ENCODE peak calls at places on chromosomes 2 and 18, in seven cellular contexts. J is Panc1, R is AG10803, I is endothelial cell of umbilical vein, W is WERI-Rb-1, F is GM12864, Z is neuronal stem cell. H is an unnamed sample.

GRCh38 chr2:101788995-101789970 is 91.8 kb downstream of the MAP4K4 start:
- DNase-seq in J (no peak), R (no peak), I (no peak), W (no peak), F (no peak), Z (no peak), H (peak)

GRCh38 chr2:107418713-107419112 is 408.0 kb upstream of the RGPD4 start:
- DNase-seq in J (no peak), R (no peak), I (no peak), W (no peak), F (no peak), Z (no peak), H (no peak)

GRCh38 chr2:122856696-122857095 is 1101.2 kb downstream of the TSN start:
- DNase-seq in J (no peak), R (no peak), I (no peak), W (no peak), F (no peak), Z (no peak), H (no peak)

GRCh38 chr18:37419866-37420265 is 145.7 kb downstream of the CELF4 start:
- DNase-seq in J (no peak), R (no peak), I (no peak), W (no peak), F (no peak), Z (no peak), H (no peak)

GRCh38 chr2:200787351-200788128 is 24.2 kb upstream of the BZW1 start:
- DNase-seq in J (peak), R (peak), I (peak), W (no peak), F (no peak), Z (no peak), H (peak)

GRCh38 chr18:34807106-34807796 is 97.2 kb downstream of the DTNA start:
- DNase-seq in J (no peak), R (no peak), I (no peak), W (no peak), F (no peak), Z (no peak), H (no peak)

GRCh38 chr18:574456-575228 is 5.5 kb upstream of the CETN1 start:
- DNase-seq in J (no peak), R (no peak), I (no peak), W (no peak), F (no peak), Z (no peak), H (no peak)

GRCh38 chr18:31880186-31880898 is 62.6 kb downstream of the TRAPPC8 start:
- DNase-seq in J (no peak), R (no peak), I (no peak), W (no peak), F (no peak), Z (no peak), H (no peak)

GRCh38 chr2:172701250-172701649 is 34.4 kb upstream of the RAPGEF4 start:
- DNase-seq in J (no peak), R (peak), I (peak), W (no peak), F (no peak), Z (no peak), H (peak)

GRCh38 chr18:55607763-55608162 is 19.8 kb upstream of the TCF4 start:
- DNase-seq in J (no peak), R (no peak), I (no peak), W (no peak), F (no peak), Z (no peak), H (no peak)

GRCh38 chr18:58856881-58857280 is 7.8 kb upstream of the ZNF532 start:
- DNase-seq in J (no peak), R (peak), I (no peak), W (no peak), F (no peak), Z (no peak), H (peak)

GRCh38 chr2:184598313-184599053 is at the start of gene ZNF804A:
- DNase-seq in J (no peak), R (peak), I (peak), W (peak), F (no peak), Z (peak), H (peak)

GRCh38 chr18:51100371-51101000 is 70.5 kb downstream of the SMAD4 start:
- DNase-seq in J (no peak), R (no peak), I (no peak), W (no peak), F (no peak), Z (no peak), H (no peak)

GRCh38 chr2:101355561-101356130 is 31.7 kb downstream of the CREG2 start:
- DNase-seq in J (no peak), R (no peak), I (no peak), W (no peak), F (no peak), Z (no peak), H (no peak)

GRCh38 chr2:169923977-169924376 is 96.7 kb downstream of the UBR3 start:
- DNase-seq in J (no peak), R (no peak), I (no peak), W (no peak), F (no peak), Z (no peak), H (no peak)

GRCh38 chr2:96816836-96817702 is 1.0 kb downstream of the CNNM3 start:
- DNase-seq in J (no peak), R (peak), I (peak), W (no peak), F (no peak), Z (no peak), H (peak)

GRCh38 chr2:96817882-96818281 is 1.8 kb downstream of the CNNM3 start:
- DNase-seq in J (no peak), R (no peak), I (no peak), W (no peak), F (no peak), Z (no peak), H (no peak)

GRCh38 chr2:96819876-96820511 is 3.9 kb downstream of the CNNM3 start:
- DNase-seq in J (no peak), R (no peak), I (no peak), W (no peak), F (no peak), Z (no peak), H (no peak)

GRCh38 chr2:96821113-96821512 is 5.0 kb downstream of the CNNM3 start:
- DNase-seq in J (no peak), R (no peak), I (no peak), W (no peak), F (no peak), Z (no peak), H (no peak)

DNA sequence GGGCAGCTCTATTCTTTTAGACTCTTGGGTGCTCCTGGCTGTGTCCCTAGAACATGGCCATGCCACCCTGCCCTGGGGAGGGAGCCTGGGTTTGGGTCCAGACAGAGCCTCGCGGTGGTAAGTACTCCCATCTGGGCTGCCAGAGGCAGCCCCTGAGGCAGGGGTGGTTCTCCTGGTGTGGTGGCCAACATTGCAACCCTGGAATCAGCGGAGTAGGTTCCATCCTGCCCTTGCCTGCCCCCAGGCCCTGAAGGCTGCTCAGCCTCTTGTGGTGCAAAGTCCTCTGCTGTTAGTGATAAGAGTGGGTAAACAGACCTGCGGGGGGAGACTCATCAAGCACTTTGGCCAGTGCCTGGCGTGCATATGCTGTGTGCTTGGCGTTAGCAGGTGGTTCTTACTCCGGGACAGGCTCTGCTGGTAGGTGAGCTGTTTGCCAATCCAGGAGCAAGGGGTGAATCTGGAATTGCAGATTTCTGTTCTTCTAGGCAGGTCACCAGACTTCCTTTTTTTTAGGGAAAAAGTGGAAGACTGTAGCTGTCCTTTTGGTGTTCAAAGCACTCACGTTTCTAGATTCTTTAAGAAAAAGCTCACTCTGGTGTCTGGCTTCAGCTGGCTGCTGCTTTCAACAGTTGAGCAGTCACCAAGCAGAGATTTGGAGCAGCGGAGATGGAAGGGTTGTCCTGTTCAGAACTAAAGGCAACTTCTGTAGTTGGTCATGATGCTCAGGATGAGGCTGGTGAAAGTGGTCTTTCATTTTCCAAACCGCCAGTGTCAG is 3.2 kb downstream of the CNNM3 start:
- DNase-seq in J (no peak), R (no peak), I (no peak), W (no peak), F (no peak), Z (no peak), H (no peak)
- H3K4me3 ChIP-seq in J (no peak), R (no peak), I (no peak), W (no peak), F (no peak), Z (no peak), H (no peak)

GRCh38 chr2:20509766-20510490 is 63.1 kb downstream of the RHOB start:
- DNase-seq in J (no peak), R (peak), I (no peak), W (peak), F (no peak), Z (no peak), H (peak)

GRCh38 chr2:20506281-20506685 is 59.4 kb downstream of the RHOB start:
- DNase-seq in J (no peak), R (peak), I (peak), W (no peak), F (no peak), Z (no peak), H (peak)

GRCh38 chr2:20507711-20508110 is 60.8 kb downstream of the RHOB start:
- DNase-seq in J (no peak), R (no peak), I (no peak), W (no peak), F (no peak), Z (no peak), H (no peak)

GRCh38 chr2:20509301-20509765 is 62.5 kb downstream of the RHOB start:
- DNase-seq in J (no peak), R (no peak), I (no peak), W (peak), F (no peak), Z (no peak), H (no peak)

DNA sequence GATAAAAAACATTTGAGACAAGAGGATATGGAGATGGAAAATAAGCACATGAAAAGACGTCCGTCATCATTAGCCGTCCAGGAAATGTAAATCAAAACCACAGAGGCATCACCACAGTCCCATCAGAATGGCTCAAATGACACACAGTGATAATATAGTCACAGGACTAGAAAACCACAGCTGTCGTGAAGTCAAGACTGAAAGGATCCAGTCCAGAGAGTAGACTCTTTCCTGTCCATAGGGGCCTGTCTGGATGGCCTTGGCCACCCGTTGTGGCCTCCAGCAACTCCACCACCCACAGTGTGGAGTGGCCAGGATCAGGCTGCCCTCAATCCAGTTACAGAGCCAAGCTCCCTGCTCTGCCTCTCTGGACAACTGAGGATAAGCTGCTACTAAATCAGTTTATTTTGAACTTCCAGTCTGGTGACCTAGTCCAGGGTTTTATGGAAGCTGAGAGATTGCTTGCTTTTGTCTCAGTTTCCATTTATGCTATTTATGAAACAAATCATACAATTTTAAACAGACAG is 60.4 kb downstream of the RHOB start:
- DNase-seq in J (no peak), R (no peak), I (no peak), W (peak), F (peak), Z (no peak), H (peak)
- H3K4me3 ChIP-seq in J (no peak), R (no peak), I (no peak), W (no peak), F (no peak), Z (no peak), H (no peak)

GRCh38 chr2:120866483-120867140 is 130.9 kb downstream of the GLI2 start:
- DNase-seq in J (no peak), R (no peak), I (no peak), W (no peak), F (no peak), Z (no peak), H (no peak)
- H3K4me3 ChIP-seq in J (no peak), R (peak), I (no peak), W (no peak), F (no peak), Z (peak), H (peak)

GRCh38 chr2:64327510-64328414 is 126.2 kb upstream of the LGALSL start:
- DNase-seq in J (no peak), R (peak), I (peak), W (peak), F (no peak), Z (no peak), H (peak)
- H3K4me3 ChIP-seq in J (no peak), R (no peak), I (no peak), W (no peak), F (no peak), Z (no peak), H (peak)

GRCh38 chr2:232488097-232488711 is 570 bp upstream of the ECEL1 start:
- DNase-seq in J (no peak), R (no peak), I (no peak), W (no peak), F (no peak), Z (no peak), H (no peak)

GRCh38 chr2:232488721-232489300 is 1.2 kb upstream of the ECEL1 start:
- DNase-seq in J (no peak), R (no peak), I (no peak), W (no peak), F (no peak), Z (no peak), H (no peak)

GRCh38 chr2:232485757-232486557 is 1.7 kb downstream of the ECEL1 start:
- DNase-seq in J (no peak), R (no peak), I (no peak), W (no peak), F (no peak), Z (no peak), H (no peak)

GRCh38 chr2:232486558-232487384 is 863 bp downstream of the ECEL1 start:
- DNase-seq in J (no peak), R (no peak), I (no peak), W (no peak), F (no peak), Z (no peak), H (no peak)

GRCh38 chr2:232487385-232488096 is at the start of gene ECEL1:
- DNase-seq in J (no peak), R (no peak), I (no peak), W (peak), F (no peak), Z (no peak), H (no peak)
- H3K4me3 ChIP-seq in J (no peak), R (no peak), I (no peak), W (peak), F (no peak), Z (peak), H (no peak)

H was measured in choroid plexus epithelial cell.